ENCODE peak calls at places on chromosomes 13 and 19, in four cellular contexts. One of them, this sample, is unnamed.

GRCh38 chr13:24243311-24243710 is 66.1 kb upstream of the C1QTNF9 start:
- DNase-seq in AG04450: no peak
- DNase-seq in activated T-helper 1 cell treated with anti-CD3 and anti-CD28 coated beads, Interleukin-12 subunit alpha, Interleukin-12 subunit beta, Interleukin-2, Interleukin-4 antibody, amounts not matched to agents 30 ng/mL and 10 ng/mL and 1 ng/mL, durations not matched to agents 14 hours and 24 hours and 36 hours: no peak
- DNase-seq in COLO829: no peak
- DNase-seq in this sample: no peak

GRCh38 chr13:24693862-24694471 is 13.8 kb downstream of the ATP12A start:
- DNase-seq in activated T-helper 1 cell treated with anti-CD3 and anti-CD28 coated beads, Interleukin-12 subunit alpha, Interleukin-12 subunit beta, Interleukin-2, Interleukin-4 antibody, amounts not matched to agents 30 ng/mL and 10 ng/mL and 1 ng/mL, durations not matched to agents 14 hours and 24 hours and 36 hours: peak; percentile 29
- DNase-seq in COLO829: peak; percentile 74
- DNase-seq in AG04450: no peak
- DNase-seq in this sample: peak; percentile 62

GRCh38 chr19:54464624-54465266 is 1.2 kb upstream of the LENG9 start:
- DNase-seq in activated T-helper 1 cell treated with anti-CD3 and anti-CD28 coated beads, Interleukin-12 subunit alpha, Interleukin-12 subunit beta, Interleukin-2, Interleukin-4 antibody, amounts not matched to agents 30 ng/mL and 10 ng/mL and 1 ng/mL, durations not matched to agents 14 hours and 24 hours and 36 hours: peak; percentile 79
- DNase-seq in AG04450: no peak
- DNase-seq in COLO829: peak; percentile 64
- DNase-seq in this sample: peak; percentile 89

GRCh38 chr13:110407531-110407930 is 100.4 kb downstream of the COL4A2 start:
- DNase-seq in COLO829: no peak
- DNase-seq in AG04450: no peak
- DNase-seq in activated T-helper 1 cell treated with anti-CD3 and anti-CD28 coated beads, Interleukin-12 subunit alpha, Interleukin-12 subunit beta, Interleukin-2, Interleukin-4 antibody, amounts not matched to agents 30 ng/mL and 10 ng/mL and 1 ng/mL, durations not matched to agents 14 hours and 24 hours and 36 hours: no peak
- DNase-seq in this sample: no peak

GRCh38 chr19:1133471-1133929 is 29.7 kb downstream of the GPX4 start:
- DNase-seq in COLO829: peak; percentile 17
- DNase-seq in AG04450: no peak
- DNase-seq in activated T-helper 1 cell treated with anti-CD3 and anti-CD28 coated beads, Interleukin-12 subunit alpha, Interleukin-12 subunit beta, Interleukin-2, Interleukin-4 antibody, amounts not matched to agents 30 ng/mL and 10 ng/mL and 1 ng/mL, durations not matched to agents 14 hours and 24 hours and 36 hours: peak; percentile 64
- DNase-seq in this sample: no peak

GRCh38 chr19:29015569-29015968 is 197.4 kb downstream of the UQCRFS1 start:
- DNase-seq in activated T-helper 1 cell treated with anti-CD3 and anti-CD28 coated beads, Interleukin-12 subunit alpha, Interleukin-12 subunit beta, Interleukin-2, Interleukin-4 antibody, amounts not matched to agents 30 ng/mL and 10 ng/mL and 1 ng/mL, durations not matched to agents 14 hours and 24 hours and 36 hours: no peak
- DNase-seq in AG04450: no peak
- DNase-seq in COLO829: no peak
- DNase-seq in this sample: no peak

GRCh38 chr13:76489299-76489698 is 396.9 kb downstream of the KCTD12 start:
- DNase-seq in COLO829: peak; percentile 27
- DNase-seq in AG04450: no peak
- DNase-seq in activated T-helper 1 cell treated with anti-CD3 and anti-CD28 coated beads, Interleukin-12 subunit alpha, Interleukin-12 subunit beta, Interleukin-2, Interleukin-4 antibody, amounts not matched to agents 30 ng/mL and 10 ng/mL and 1 ng/mL, durations not matched to agents 14 hours and 24 hours and 36 hours: no peak
- DNase-seq in this sample: no peak

GRCh38 chr13:73625562-73626339 is 508.5 kb downstream of the KLF12 start:
- DNase-seq in activated T-helper 1 cell treated with anti-CD3 and anti-CD28 coated beads, Interleukin-12 subunit alpha, Interleukin-12 subunit beta, Interleukin-2, Interleukin-4 antibody, amounts not matched to agents 30 ng/mL and 10 ng/mL and 1 ng/mL, durations not matched to agents 14 hours and 24 hours and 36 hours: peak; percentile 28
- DNase-seq in COLO829: no peak
- DNase-seq in AG04450: no peak
- DNase-seq in this sample: no peak

GRCh38 chr19:51873097-51873496 is 14.7 kb downstream of the ZNF577 start:
- DNase-seq in AG04450: no peak
- DNase-seq in COLO829: no peak
- DNase-seq in activated T-helper 1 cell treated with anti-CD3 and anti-CD28 coated beads, Interleukin-12 subunit alpha, Interleukin-12 subunit beta, Interleukin-2, Interleukin-4 antibody, amounts not matched to agents 30 ng/mL and 10 ng/mL and 1 ng/mL, durations not matched to agents 14 hours and 24 hours and 36 hours: no peak
- DNase-seq in this sample: no peak

GRCh38 chr19:16113727-16114126 is 2.0 kb downstream of the RAB8A start:
- DNase-seq in activated T-helper 1 cell treated with anti-CD3 and anti-CD28 coated beads, Interleukin-12 subunit alpha, Interleukin-12 subunit beta, Interleukin-2, Interleukin-4 antibody, amounts not matched to agents 30 ng/mL and 10 ng/mL and 1 ng/mL, durations not matched to agents 14 hours and 24 hours and 36 hours: no peak
- DNase-seq in COLO829: no peak
- DNase-seq in AG04450: no peak
- DNase-seq in this sample: no peak

GRCh38 chr19:39506944-39507714 is 7.8 kb upstream of the SELENOV start:
- DNase-seq in COLO829: peak; percentile 88
- DNase-seq in activated T-helper 1 cell treated with anti-CD3 and anti-CD28 coated beads, Interleukin-12 subunit alpha, Interleukin-12 subunit beta, Interleukin-2, Interleukin-4 antibody, amounts not matched to agents 30 ng/mL and 10 ng/mL and 1 ng/mL, durations not matched to agents 14 hours and 24 hours and 36 hours: peak; percentile 54
- DNase-seq in AG04450: no peak
- DNase-seq in this sample: peak; percentile 71

GRCh38 chr19:14072535-14073231 is at the start of gene MISP3:
- DNase-seq in AG04450: no peak
- DNase-seq in activated T-helper 1 cell treated with anti-CD3 and anti-CD28 coated beads, Interleukin-12 subunit alpha, Interleukin-12 subunit beta, Interleukin-2, Interleukin-4 antibody, amounts not matched to agents 30 ng/mL and 10 ng/mL and 1 ng/mL, durations not matched to agents 14 hours and 24 hours and 36 hours: peak; percentile 33
- DNase-seq in COLO829: no peak
- DNase-seq in this sample: no peak

GRCh38 chr13:29908411-29908810 is 58.0 kb upstream of the UBL3 start:
- DNase-seq in activated T-helper 1 cell treated with anti-CD3 and anti-CD28 coated beads, Interleukin-12 subunit alpha, Interleukin-12 subunit beta, Interleukin-2, Interleukin-4 antibody, amounts not matched to agents 30 ng/mL and 10 ng/mL and 1 ng/mL, durations not matched to agents 14 hours and 24 hours and 36 hours: no peak
- DNase-seq in AG04450: no peak
- DNase-seq in COLO829: no peak
- DNase-seq in this sample: no peak

GRCh38 chr13:57627663-57628062 is 3.9 kb upstream of the PCDH17 start:
- DNase-seq in activated T-helper 1 cell treated with anti-CD3 and anti-CD28 coated beads, Interleukin-12 subunit alpha, Interleukin-12 subunit beta, Interleukin-2, Interleukin-4 antibody, amounts not matched to agents 30 ng/mL and 10 ng/mL and 1 ng/mL, durations not matched to agents 14 hours and 24 hours and 36 hours: no peak
- DNase-seq in AG04450: no peak
- DNase-seq in COLO829: peak; percentile 42
- DNase-seq in this sample: no peak

GRCh38 chr13:35994131-35994966 is 136.8 kb downstream of the DCLK1 start:
- DNase-seq in AG04450: no peak
- DNase-seq in activated T-helper 1 cell treated with anti-CD3 and anti-CD28 coated beads, Interleukin-12 subunit alpha, Interleukin-12 subunit beta, Interleukin-2, Interleukin-4 antibody, amounts not matched to agents 30 ng/mL and 10 ng/mL and 1 ng/mL, durations not matched to agents 14 hours and 24 hours and 36 hours: no peak
- DNase-seq in COLO829: no peak
- DNase-seq in this sample: no peak

GRCh38 chr19:34274827-34275625 is 20.7 kb downstream of the GARRE1 start:
- DNase-seq in activated T-helper 1 cell treated with anti-CD3 and anti-CD28 coated beads, Interleukin-12 subunit alpha, Interleukin-12 subunit beta, Interleukin-2, Interleukin-4 antibody, amounts not matched to agents 30 ng/mL and 10 ng/mL and 1 ng/mL, durations not matched to agents 14 hours and 24 hours and 36 hours: no peak
- DNase-seq in AG04450: peak; percentile 72
- DNase-seq in COLO829: peak; percentile 97
- DNase-seq in this sample: no peak

GRCh38 chr13:51453308-51453958 is 597 bp upstream of the INTS6 start:
- DNase-seq in COLO829: peak; percentile 47
- DNase-seq in AG04450: no peak
- DNase-seq in activated T-helper 1 cell treated with anti-CD3 and anti-CD28 coated beads, Interleukin-12 subunit alpha, Interleukin-12 subunit beta, Interleukin-2, Interleukin-4 antibody, amounts not matched to agents 30 ng/mL and 10 ng/mL and 1 ng/mL, durations not matched to agents 14 hours and 24 hours and 36 hours: peak; percentile 80
- DNase-seq in this sample: peak; percentile 72

GRCh38 chr13:28239374-28239773 is 101.0 kb downstream of the PAN3 start:
- DNase-seq in AG04450: no peak
- DNase-seq in activated T-helper 1 cell treated with anti-CD3 and anti-CD28 coated beads, Interleukin-12 subunit alpha, Interleukin-12 subunit beta, Interleukin-2, Interleukin-4 antibody, amounts not matched to agents 30 ng/mL and 10 ng/mL and 1 ng/mL, durations not matched to agents 14 hours and 24 hours and 36 hours: no peak
- DNase-seq in COLO829: peak; percentile 32
- DNase-seq in this sample: no peak

GRCh38 chr13:34545461-34545860 is 396.6 kb upstream of the NBEA start:
- DNase-seq in COLO829: no peak
- DNase-seq in activated T-helper 1 cell treated with anti-CD3 and anti-CD28 coated beads, Interleukin-12 subunit alpha, Interleukin-12 subunit beta, Interleukin-2, Interleukin-4 antibody, amounts not matched to agents 30 ng/mL and 10 ng/mL and 1 ng/mL, durations not matched to agents 14 hours and 24 hours and 36 hours: no peak
- DNase-seq in AG04450: no peak
- DNase-seq in this sample: no peak

GRCh38 chr13:110637747-110638146 is 22.4 kb downstream of the NAXD start:
- DNase-seq in COLO829: no peak
- DNase-seq in AG04450: no peak
- DNase-seq in activated T-helper 1 cell treated with anti-CD3 and anti-CD28 coated beads, Interleukin-12 subunit alpha, Interleukin-12 subunit beta, Interleukin-2, Interleukin-4 antibody, amounts not matched to agents 30 ng/mL and 10 ng/mL and 1 ng/mL, durations not matched to agents 14 hours and 24 hours and 36 hours: no peak
- DNase-seq in this sample: no peak

GRCh38 chr19:18503971-18504885 is 17.6 kb downstream of the ELL start:
- DNase-seq in activated T-helper 1 cell treated with anti-CD3 and anti-CD28 coated beads, Interleukin-12 subunit alpha, Interleukin-12 subunit beta, Interleukin-2, Interleukin-4 antibody, amounts not matched to agents 30 ng/mL and 10 ng/mL and 1 ng/mL, durations not matched to agents 14 hours and 24 hours and 36 hours: no peak
- DNase-seq in AG04450: no peak
- DNase-seq in COLO829: no peak
- DNase-seq in this sample: no peak

GRCh38 chr19:54448037-54448773 is 794 bp upstream of the LENG8 start:
- DNase-seq in activated T-helper 1 cell treated with anti-CD3 and anti-CD28 coated beads, Interleukin-12 subunit alpha, Interleukin-12 subunit beta, Interleukin-2, Interleukin-4 antibody, amounts not matched to agents 30 ng/mL and 10 ng/mL and 1 ng/mL, durations not matched to agents 14 hours and 24 hours and 36 hours: no peak
- DNase-seq in AG04450: peak; percentile 29
- DNase-seq in COLO829: peak; percentile 45
- DNase-seq in this sample: no peak

GRCh38 chr19:16581145-16581970 is 9.1 kb upstream of the SLC35E1 start:
- DNase-seq in AG04450: no peak
- DNase-seq in COLO829: no peak
- DNase-seq in activated T-helper 1 cell treated with anti-CD3 and anti-CD28 coated beads, Interleukin-12 subunit alpha, Interleukin-12 subunit beta, Interleukin-2, Interleukin-4 antibody, amounts not matched to agents 30 ng/mL and 10 ng/mL and 1 ng/mL, durations not matched to agents 14 hours and 24 hours and 36 hours: no peak
- DNase-seq in this sample: no peak

This sample was measured in frontal cortex.